ENCODE peak calls at places on chromosomes 7 and 10, in eight cellular contexts. Q, K, P, D, T, N, Z and A are unnamed samples.

GRCh38 chr10:90930070-90930837 is 9.4 kb upstream of the ANKRD1 start:
- DNase-seq in Q (no peak), K (no peak), P (no peak), D (no peak), T (peak; percentile 86), N (peak; percentile 86), Z (peak; percentile 79), A (no peak)

GRCh38 chr7:110119883-110120581 is 970.9 kb upstream of the LRRN3 start:
- DNase-seq in Q (no peak), K (no peak), P (no peak), D (no peak), T (peak; percentile 46), N (no peak), Z (peak; percentile 2), A (no peak)

GRCh38 chr7:132295198-132295597 is 281.1 kb downstream of the PLXNA4 start:
- DNase-seq in Q (no peak), K (no peak), P (no peak), D (no peak), T (no peak), N (no peak), Z (peak; percentile 12), A (no peak)

GRCh38 chr10:45106257-45106856 is 105.6 kb downstream of the ZNF22 start:
- DNase-seq in Q (no peak), K (no peak), P (no peak), D (no peak), T (no peak), N (no peak), Z (no peak), A (no peak)

GRCh38 chr7:38870147-38870546 is 38.8 kb downstream of the VPS41 start:
- DNase-seq in Q (no peak), K (no peak), P (no peak), D (no peak), T (no peak), N (no peak), Z (peak; percentile 16), A (no peak)

GRCh38 chr10:69080231-69080630 is 7.7 kb upstream of the SRGN start:
- DNase-seq in Q (no peak), K (no peak), P (no peak), D (no peak), T (no peak), N (no peak), Z (no peak), A (no peak)

GRCh38 chr10:67763499-67764011 is 67.6 kb upstream of the CTNNA3 start:
- DNase-seq in Q (peak; percentile 72), K (peak; percentile 87), P (peak; percentile 58), D (no peak), T (peak; percentile 89), N (peak; percentile 23), Z (peak; percentile 62), A (peak; percentile 67)

GRCh38 chr7:84547326-84547725 is 352.7 kb upstream of the SEMA3A start:
- DNase-seq in Q (no peak), K (no peak), P (no peak), D (no peak), T (no peak), N (no peak), Z (no peak), A (no peak)

GRCh38 chr10:21285742-21286311 is 239.7 kb downstream of the SKIDA1 start:
- DNase-seq in Q (no peak), K (no peak), P (no peak), D (no peak), T (no peak), N (no peak), Z (no peak), A (no peak)

GRCh38 chr10:103894454-103894853 is 23.5 kb downstream of the STN1 start:
- DNase-seq in Q (no peak), K (no peak), P (no peak), D (no peak), T (no peak), N (no peak), Z (peak; percentile 68), A (no peak)

GRCh38 chr10:73310475-73310874 is 48.2 kb downstream of the CFAP70 start:
- DNase-seq in Q (no peak), K (no peak), P (no peak), D (no peak), T (no peak), N (no peak), Z (no peak), A (no peak)

GRCh38 chr7:80859272-80859970 is 59.4 kb downstream of the SEMA3C start:
- DNase-seq in Q (no peak), K (peak; percentile 92), P (no peak), D (no peak), T (no peak), N (no peak), Z (peak; percentile 66), A (no peak)

GRCh38 chr7:22350466-22351328 is 6.3 kb downstream of the RAPGEF5 start:
- DNase-seq in Q (no peak), K (no peak), P (no peak), D (no peak), T (no peak), N (peak; percentile 90), Z (peak; percentile 52), A (no peak)

GRCh38 chr10:43208147-43209063 is 58.5 kb downstream of the RASGEF1A start:
- DNase-seq in Q (no peak), K (peak; percentile 60), P (no peak), D (no peak), T (peak; percentile 41), N (no peak), Z (no peak), A (no peak)

GRCh38 chr7:149753370-149754233 is 19.8 kb downstream of the ZNF467 start:
- DNase-seq in Q (peak; percentile 66), K (no peak), P (no peak), D (no peak), T (peak; percentile 91), N (peak; percentile 35), Z (peak; percentile 41), A (no peak)

GRCh38 chr10:47137311-47137851 is 162.6 kb upstream of the GDF10 start:
- DNase-seq in Q (no peak), K (no peak), P (no peak), D (no peak), T (no peak), N (no peak), Z (peak; percentile 88), A (no peak)

GRCh38 chr7:34042406-34042805 is 137.1 kb downstream of the BMPER start:
- DNase-seq in Q (no peak), K (no peak), P (no peak), D (no peak), T (no peak), N (no peak), Z (peak; percentile 42), A (no peak)

GRCh38 chr7:71566376-71566775 is 434.4 kb downstream of the GALNT17 start:
- DNase-seq in Q (no peak), K (no peak), P (no peak), D (no peak), T (no peak), N (no peak), Z (no peak), A (no peak)

GRCh38 chr7:46786221-46786951 is 795.5 kb downstream of the TNS3 start:
- DNase-seq in Q (no peak), K (no peak), P (no peak), D (no peak), T (peak; percentile 49), N (no peak), Z (no peak), A (no peak)

GRCh38 chr10:74983383-74983782 is 128.1 kb upstream of the SAMD8 start:
- DNase-seq in Q (no peak), K (no peak), P (no peak), D (no peak), T (no peak), N (no peak), Z (no peak), A (no peak)
- TF ChIP-seq CTCF in Q (no peak), K (no peak), P (no peak), D (no peak), T (no peak), N (no peak), Z (no peak), A (no peak)

DNA sequence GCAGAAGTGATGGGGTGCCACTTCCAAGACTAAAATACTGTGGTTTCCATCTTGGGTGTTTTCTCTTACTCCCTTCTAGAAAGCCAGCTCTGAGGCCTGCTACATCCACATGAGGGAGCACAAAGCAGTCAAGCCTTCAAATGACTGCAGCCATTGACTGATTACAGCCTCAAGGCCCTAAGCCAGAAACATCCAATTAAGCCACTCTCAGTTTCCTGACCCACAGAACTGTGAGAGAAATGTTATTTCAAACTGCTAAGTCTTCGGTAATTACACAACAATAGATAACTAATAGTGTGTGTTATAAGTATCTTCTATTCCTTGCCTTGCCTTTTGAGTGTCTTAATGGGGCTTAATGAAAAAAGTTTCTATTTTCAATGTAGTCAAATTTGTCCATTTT is 24.8 kb downstream of the BRAF start:
- DNase-seq in Q (no peak), K (no peak), P (no peak), D (no peak), T (peak; percentile 56), N (peak; percentile 5), Z (no peak), A (no peak)
- TF ChIP-seq CTCF in Q (no peak), K (no peak), P (peak; percentile 5), D (no peak), T (peak; percentile 58), N (no peak), Z (no peak), A (no peak)

GRCh38 chr10:61673360-61673759 is 10.6 kb downstream of the CABCOCO1 start:
- DNase-seq in Q (no peak), K (no peak), P (no peak), D (no peak), T (no peak), N (no peak), Z (no peak), A (no peak)

GRCh38 chr10:61664985-61665384 is 2.3 kb downstream of the CABCOCO1 start:
- DNase-seq in Q (no peak), K (no peak), P (no peak), D (no peak), T (no peak), N (no peak), Z (no peak), A (no peak)

GRCh38 chr10:61669849-61670248 is 7.1 kb downstream of the CABCOCO1 start:
- DNase-seq in Q (no peak), K (no peak), P (no peak), D (no peak), T (no peak), N (no peak), Z (no peak), A (no peak)

GRCh38 chr10:61663466-61663865 is 737 bp downstream of the CABCOCO1 start:
- DNase-seq in Q (no peak), K (no peak), P (no peak), D (no peak), T (no peak), N (no peak), Z (peak; percentile 5), A (no peak)

GRCh38 chr10:61669161-61669755 is 6.5 kb downstream of the CABCOCO1 start:
- DNase-seq in Q (no peak), K (no peak), P (no peak), D (no peak), T (no peak), N (no peak), Z (no peak), A (no peak)
- TF ChIP-seq CTCF in Q (no peak), K (no peak), P (no peak), D (peak; percentile 50), T (peak; percentile 23), N (no peak), Z (no peak), A (no peak)

DNA sequence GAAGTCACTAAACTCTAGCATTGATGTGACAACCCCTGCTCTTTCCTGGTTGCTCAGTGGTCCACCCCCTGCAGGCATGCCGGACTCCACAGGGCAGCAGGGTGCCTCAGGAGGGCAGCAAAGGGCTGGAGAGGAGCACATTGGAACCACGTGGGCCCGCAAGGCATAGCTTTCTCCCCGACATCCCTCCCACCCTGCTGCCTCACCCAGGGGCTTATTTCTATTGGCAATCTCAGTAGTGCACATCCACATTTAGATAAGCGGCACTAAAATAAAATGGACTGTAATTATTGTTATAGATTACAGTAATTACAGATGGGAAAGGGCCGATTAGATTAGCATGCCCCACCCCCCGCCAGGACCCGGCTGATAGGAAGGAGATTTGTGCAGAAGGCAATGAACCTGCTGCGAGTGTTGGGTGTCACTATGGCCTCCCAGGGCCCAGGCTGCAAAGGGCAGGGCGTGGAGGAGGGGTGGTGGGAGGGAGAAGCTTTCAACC is 580.1 kb downstream of the GRID1 start:
- DNase-seq in Q (no peak), K (no peak), P (no peak), D (no peak), T (peak; percentile 83), N (no peak), Z (no peak), A (no peak)
- TF ChIP-seq CTCF in Q (no peak), K (no peak), P (no peak), D (no peak), T (peak; percentile 76), N (peak; percentile 60), Z (no peak), A (no peak)